ENCODE peak calls at places on chromosomes 3 and 15, in ten cellular contexts. One of them, this sample, is unnamed.

GRCh38 chr3:123751478-123751877 is 132.7 kb downstream of the MYLK start:
- DNase-seq in HS-5: peak; percentile 25
- DNase-seq in fibroblast of lung: no peak
- DNase-seq in NCI-H774: no peak
- DNase-seq in stromal cell of bone marrow: no peak
- DNase-seq in globus pallidus: no peak
- DNase-seq in HL-60: no peak
- DNase-seq in Panc1: no peak
- DNase-seq in stimulated activated CD4-positive, alpha-beta T cell treated with anti-CD3 and anti-CD28 coated beads, TNF-alpha, amount 100 ng/mL, for 1 hour: no peak
- DNase-seq in AG10803: peak; percentile 91
- DNase-seq in this sample: no peak

GRCh38 chr3:32325957-32326356 is 65.7 kb upstream of the CMTM7 start:
- DNase-seq in fibroblast of lung: peak; percentile 25
- DNase-seq in HL-60: no peak
- DNase-seq in globus pallidus: no peak
- DNase-seq in stimulated activated CD4-positive, alpha-beta T cell treated with anti-CD3 and anti-CD28 coated beads, TNF-alpha, amount 100 ng/mL, for 1 hour: no peak
- DNase-seq in AG10803: no peak
- DNase-seq in stromal cell of bone marrow: no peak
- DNase-seq in HS-5: no peak
- DNase-seq in NCI-H774: no peak
- DNase-seq in Panc1: no peak
- DNase-seq in this sample: peak; percentile 54

GRCh38 chr15:64702816-64703631 is 72.4 kb downstream of the RBPMS2 start:
- DNase-seq in Panc1: no peak
- DNase-seq in fibroblast of lung: peak; percentile 90
- DNase-seq in HL-60: peak; percentile 95
- DNase-seq in HS-5: peak; percentile 30
- DNase-seq in globus pallidus: peak; percentile 96
- DNase-seq in AG10803: peak; percentile 88
- DNase-seq in stromal cell of bone marrow: peak; percentile 88
- DNase-seq in NCI-H774: peak; percentile 92
- DNase-seq in stimulated activated CD4-positive, alpha-beta T cell treated with anti-CD3 and anti-CD28 coated beads, TNF-alpha, amount 100 ng/mL, for 1 hour: peak; percentile 88
- DNase-seq in this sample: no peak

GRCh38 chr15:39417766-39418165 is 163.1 kb upstream of the THBS1 start:
- DNase-seq in stimulated activated CD4-positive, alpha-beta T cell treated with anti-CD3 and anti-CD28 coated beads, TNF-alpha, amount 100 ng/mL, for 1 hour: no peak
- DNase-seq in fibroblast of lung: no peak
- DNase-seq in Panc1: no peak
- DNase-seq in HL-60: no peak
- DNase-seq in globus pallidus: no peak
- DNase-seq in HS-5: no peak
- DNase-seq in NCI-H774: no peak
- DNase-seq in AG10803: peak; percentile 43
- DNase-seq in stromal cell of bone marrow: no peak
- DNase-seq in this sample: no peak

GRCh38 chr15:74786659-74787165 is 4.8 kb downstream of the CSK start:
- DNase-seq in stromal cell of bone marrow: no peak
- DNase-seq in fibroblast of lung: no peak
- DNase-seq in AG10803: no peak
- DNase-seq in Panc1: no peak
- DNase-seq in globus pallidus: no peak
- DNase-seq in stimulated activated CD4-positive, alpha-beta T cell treated with anti-CD3 and anti-CD28 coated beads, TNF-alpha, amount 100 ng/mL, for 1 hour: no peak
- DNase-seq in HL-60: no peak
- DNase-seq in HS-5: no peak
- DNase-seq in NCI-H774: no peak
- DNase-seq in this sample: no peak

GRCh38 chr15:71683401-71684274 is 126.7 kb upstream of the NR2E3 start:
- DNase-seq in HL-60: no peak
- DNase-seq in stromal cell of bone marrow: no peak
- DNase-seq in HS-5: peak; percentile 51
- DNase-seq in fibroblast of lung: no peak
- DNase-seq in NCI-H774: no peak
- DNase-seq in stimulated activated CD4-positive, alpha-beta T cell treated with anti-CD3 and anti-CD28 coated beads, TNF-alpha, amount 100 ng/mL, for 1 hour: no peak
- DNase-seq in Panc1: no peak
- DNase-seq in AG10803: peak; percentile 45
- DNase-seq in globus pallidus: no peak
- DNase-seq in this sample: no peak

GRCh38 chr15:83372434-83372873 is 74.7 kb upstream of the SH3GL3 start:
- DNase-seq in HL-60: no peak
- DNase-seq in globus pallidus: no peak
- DNase-seq in stimulated activated CD4-positive, alpha-beta T cell treated with anti-CD3 and anti-CD28 coated beads, TNF-alpha, amount 100 ng/mL, for 1 hour: no peak
- DNase-seq in AG10803: peak; percentile 42
- DNase-seq in fibroblast of lung: no peak
- DNase-seq in NCI-H774: no peak
- DNase-seq in HS-5: peak; percentile 8
- DNase-seq in Panc1: no peak
- DNase-seq in stromal cell of bone marrow: no peak
- DNase-seq in this sample: peak; percentile 37

GRCh38 chr15:81161851-81162250 is 27.8 kb downstream of the CFAP161 start:
- DNase-seq in stromal cell of bone marrow: no peak
- DNase-seq in AG10803: no peak
- DNase-seq in stimulated activated CD4-positive, alpha-beta T cell treated with anti-CD3 and anti-CD28 coated beads, TNF-alpha, amount 100 ng/mL, for 1 hour: no peak
- DNase-seq in Panc1: no peak
- DNase-seq in fibroblast of lung: no peak
- DNase-seq in NCI-H774: no peak
- DNase-seq in globus pallidus: no peak
- DNase-seq in HS-5: no peak
- DNase-seq in HL-60: no peak
- DNase-seq in this sample: no peak

GRCh38 chr3:120661106-120661962 is 20.7 kb downstream of the HGD start:
- DNase-seq in globus pallidus: no peak
- DNase-seq in fibroblast of lung: peak; percentile 12
- DNase-seq in HL-60: no peak
- DNase-seq in stromal cell of bone marrow: no peak
- DNase-seq in AG10803: no peak
- DNase-seq in Panc1: no peak
- DNase-seq in HS-5: no peak
- DNase-seq in NCI-H774: no peak
- DNase-seq in stimulated activated CD4-positive, alpha-beta T cell treated with anti-CD3 and anti-CD28 coated beads, TNF-alpha, amount 100 ng/mL, for 1 hour: no peak
- DNase-seq in this sample: no peak

GRCh38 chr3:100709840-100710235 is 544 bp downstream of the TFG start:
- DNase-seq in stimulated activated CD4-positive, alpha-beta T cell treated with anti-CD3 and anti-CD28 coated beads, TNF-alpha, amount 100 ng/mL, for 1 hour: no peak
- DNase-seq in globus pallidus: peak; percentile 24
- DNase-seq in stromal cell of bone marrow: peak; percentile 14
- DNase-seq in AG10803: peak; percentile 40
- DNase-seq in Panc1: no peak
- DNase-seq in HL-60: peak; percentile 5
- DNase-seq in HS-5: no peak
- DNase-seq in fibroblast of lung: peak; percentile 47
- DNase-seq in NCI-H774: peak; percentile 20
- DNase-seq in this sample: no peak

GRCh38 chr3:43759297-43759782 is 68.6 kb downstream of the ABHD5 start:
- DNase-seq in stimulated activated CD4-positive, alpha-beta T cell treated with anti-CD3 and anti-CD28 coated beads, TNF-alpha, amount 100 ng/mL, for 1 hour: no peak
- DNase-seq in stromal cell of bone marrow: peak; percentile 89
- DNase-seq in HS-5: peak; percentile 98
- DNase-seq in globus pallidus: no peak
- DNase-seq in AG10803: peak; percentile 87
- DNase-seq in Panc1: no peak
- DNase-seq in NCI-H774: no peak
- DNase-seq in HL-60: no peak
- DNase-seq in fibroblast of lung: peak; percentile 54
- DNase-seq in this sample: peak; percentile 94

GRCh38 chr3:120177907-120178306 is 83.7 kb upstream of the GSK3B start:
- DNase-seq in stimulated activated CD4-positive, alpha-beta T cell treated with anti-CD3 and anti-CD28 coated beads, TNF-alpha, amount 100 ng/mL, for 1 hour: no peak
- DNase-seq in HL-60: peak; percentile 57
- DNase-seq in NCI-H774: no peak
- DNase-seq in stromal cell of bone marrow: no peak
- DNase-seq in HS-5: no peak
- DNase-seq in AG10803: peak; percentile 66
- DNase-seq in globus pallidus: no peak
- DNase-seq in fibroblast of lung: peak; percentile 19
- DNase-seq in Panc1: no peak
- DNase-seq in this sample: no peak

GRCh38 chr3:47406762-47407149 is 25.9 kb downstream of the PTPN23 start:
- DNase-seq in fibroblast of lung: no peak
- DNase-seq in NCI-H774: no peak
- DNase-seq in stromal cell of bone marrow: no peak
- DNase-seq in globus pallidus: no peak
- DNase-seq in Panc1: no peak
- DNase-seq in HS-5: no peak
- DNase-seq in AG10803: no peak
- DNase-seq in stimulated activated CD4-positive, alpha-beta T cell treated with anti-CD3 and anti-CD28 coated beads, TNF-alpha, amount 100 ng/mL, for 1 hour: no peak
- DNase-seq in HL-60: no peak
- DNase-seq in this sample: no peak

GRCh38 chr15:59148160-59148810 is 43.3 kb downstream of the CCNB2 start:
- DNase-seq in HL-60: no peak
- DNase-seq in stromal cell of bone marrow: peak; percentile 33
- DNase-seq in fibroblast of lung: peak; percentile 22
- DNase-seq in globus pallidus: no peak
- DNase-seq in NCI-H774: no peak
- DNase-seq in Panc1: no peak
- DNase-seq in HS-5: no peak
- DNase-seq in stimulated activated CD4-positive, alpha-beta T cell treated with anti-CD3 and anti-CD28 coated beads, TNF-alpha, amount 100 ng/mL, for 1 hour: no peak
- DNase-seq in AG10803: peak; percentile 79
- DNase-seq in this sample: no peak

GRCh38 chr3:138114988-138115971 is at the start of gene DZIP1L:
- DNase-seq in stromal cell of bone marrow: peak; percentile 57
- DNase-seq in Panc1: no peak
- DNase-seq in NCI-H774: peak; percentile 7
- DNase-seq in AG10803: peak; percentile 67
- DNase-seq in fibroblast of lung: peak; percentile 64
- DNase-seq in HS-5: peak; percentile 63
- DNase-seq in globus pallidus: peak; percentile 27
- DNase-seq in HL-60: peak; percentile 30
- DNase-seq in stimulated activated CD4-positive, alpha-beta T cell treated with anti-CD3 and anti-CD28 coated beads, TNF-alpha, amount 100 ng/mL, for 1 hour: no peak
- DNase-seq in this sample: peak; percentile 31

GRCh38 chr3:198107840-198108734 is 148.1 kb downstream of the LMLN start:
- DNase-seq in HS-5: no peak
- DNase-seq in NCI-H774: no peak
- DNase-seq in Panc1: no peak
- DNase-seq in AG10803: no peak
- DNase-seq in globus pallidus: no peak
- DNase-seq in fibroblast of lung: peak; percentile 6
- DNase-seq in stromal cell of bone marrow: no peak
- DNase-seq in HL-60: no peak
- DNase-seq in stimulated activated CD4-positive, alpha-beta T cell treated with anti-CD3 and anti-CD28 coated beads, TNF-alpha, amount 100 ng/mL, for 1 hour: no peak
- DNase-seq in this sample: no peak

GRCh38 chr3:150556792-150557191 is 10.2 kb downstream of the EIF2A start:
- DNase-seq in NCI-H774: no peak
- DNase-seq in stimulated activated CD4-positive, alpha-beta T cell treated with anti-CD3 and anti-CD28 coated beads, TNF-alpha, amount 100 ng/mL, for 1 hour: no peak
- DNase-seq in AG10803: no peak
- DNase-seq in fibroblast of lung: no peak
- DNase-seq in stromal cell of bone marrow: no peak
- DNase-seq in HL-60: no peak
- DNase-seq in HS-5: no peak
- DNase-seq in Panc1: no peak
- DNase-seq in globus pallidus: no peak
- DNase-seq in this sample: no peak

GRCh38 chr3:155320934-155321333 is 27.5 kb upstream of the STRIT1 start:
- DNase-seq in Panc1: no peak
- DNase-seq in AG10803: no peak
- DNase-seq in stromal cell of bone marrow: no peak
- DNase-seq in stimulated activated CD4-positive, alpha-beta T cell treated with anti-CD3 and anti-CD28 coated beads, TNF-alpha, amount 100 ng/mL, for 1 hour: no peak
- DNase-seq in HS-5: no peak
- DNase-seq in fibroblast of lung: no peak
- DNase-seq in globus pallidus: no peak
- DNase-seq in NCI-H774: no peak
- DNase-seq in HL-60: no peak
- DNase-seq in this sample: no peak

GRCh38 chr3:138911621-138912020 is 35.3 kb downstream of the FOXL2 start:
- DNase-seq in fibroblast of lung: no peak
- DNase-seq in HL-60: no peak
- DNase-seq in globus pallidus: no peak
- DNase-seq in Panc1: no peak
- DNase-seq in NCI-H774: no peak
- DNase-seq in AG10803: no peak
- DNase-seq in stromal cell of bone marrow: no peak
- DNase-seq in HS-5: no peak
- DNase-seq in stimulated activated CD4-positive, alpha-beta T cell treated with anti-CD3 and anti-CD28 coated beads, TNF-alpha, amount 100 ng/mL, for 1 hour: no peak
- DNase-seq in this sample: no peak

GRCh38 chr15:57356636-57357035 is 19.7 kb upstream of the CGNL1 start:
- DNase-seq in HS-5: peak; percentile 58
- DNase-seq in HL-60: no peak
- DNase-seq in AG10803: peak; percentile 80
- DNase-seq in stimulated activated CD4-positive, alpha-beta T cell treated with anti-CD3 and anti-CD28 coated beads, TNF-alpha, amount 100 ng/mL, for 1 hour: no peak
- DNase-seq in NCI-H774: no peak
- DNase-seq in stromal cell of bone marrow: no peak
- DNase-seq in Panc1: no peak
- DNase-seq in fibroblast of lung: no peak
- DNase-seq in globus pallidus: no peak
- DNase-seq in this sample: peak; percentile 69

GRCh38 chr3:136617123-136617700 is 135.0 kb downstream of the STAG1 start:
- DNase-seq in Panc1: no peak
- DNase-seq in HL-60: no peak
- DNase-seq in NCI-H774: no peak
- DNase-seq in stimulated activated CD4-positive, alpha-beta T cell treated with anti-CD3 and anti-CD28 coated beads, TNF-alpha, amount 100 ng/mL, for 1 hour: no peak
- DNase-seq in HS-5: no peak
- DNase-seq in stromal cell of bone marrow: no peak
- DNase-seq in globus pallidus: no peak
- DNase-seq in AG10803: no peak
- DNase-seq in fibroblast of lung: no peak
- DNase-seq in this sample: no peak

GRCh38 chr3:36932979-36933378 is 11.9 kb downstream of the TRANK1 start:
- DNase-seq in fibroblast of lung: peak; percentile 49
- DNase-seq in globus pallidus: no peak
- DNase-seq in Panc1: no peak
- DNase-seq in AG10803: no peak
- DNase-seq in stimulated activated CD4-positive, alpha-beta T cell treated with anti-CD3 and anti-CD28 coated beads, TNF-alpha, amount 100 ng/mL, for 1 hour: no peak
- DNase-seq in HS-5: no peak
- DNase-seq in stromal cell of bone marrow: no peak
- DNase-seq in NCI-H774: no peak
- DNase-seq in HL-60: no peak
- DNase-seq in this sample: no peak

GRCh38 chr15:27827336-27827735 is 271.8 kb downstream of the OCA2 start:
- DNase-seq in NCI-H774: no peak
- DNase-seq in AG10803: peak; percentile 45
- DNase-seq in HL-60: no peak
- DNase-seq in stromal cell of bone marrow: no peak
- DNase-seq in stimulated activated CD4-positive, alpha-beta T cell treated with anti-CD3 and anti-CD28 coated beads, TNF-alpha, amount 100 ng/mL, for 1 hour: no peak
- DNase-seq in HS-5: no peak
- DNase-seq in fibroblast of lung: peak; percentile 36
- DNase-seq in Panc1: no peak
- DNase-seq in globus pallidus: no peak
- DNase-seq in this sample: no peak

GRCh38 chr3:65901236-65901635 is 137.5 kb downstream of the MAGI1 start:
- DNase-seq in stromal cell of bone marrow: no peak
- DNase-seq in HL-60: no peak
- DNase-seq in AG10803: peak; percentile 46
- DNase-seq in HS-5: no peak
- DNase-seq in NCI-H774: no peak
- DNase-seq in stimulated activated CD4-positive, alpha-beta T cell treated with anti-CD3 and anti-CD28 coated beads, TNF-alpha, amount 100 ng/mL, for 1 hour: no peak
- DNase-seq in globus pallidus: no peak
- DNase-seq in fibroblast of lung: no peak
- DNase-seq in Panc1: no peak
- DNase-seq in this sample: no peak

GRCh38 chr3:32508731-32509130 is 6.1 kb upstream of the CMTM6 start:
- DNase-seq in Panc1: no peak
- DNase-seq in stromal cell of bone marrow: no peak
- DNase-seq in stimulated activated CD4-positive, alpha-beta T cell treated with anti-CD3 and anti-CD28 coated beads, TNF-alpha, amount 100 ng/mL, for 1 hour: no peak
- DNase-seq in HL-60: no peak
- DNase-seq in globus pallidus: no peak
- DNase-seq in HS-5: no peak
- DNase-seq in AG10803: peak; percentile 78
- DNase-seq in fibroblast of lung: peak; percentile 86
- DNase-seq in NCI-H774: no peak
- DNase-seq in this sample: no peak

GRCh38 chr3:153001428-153001827 is 160.6 kb upstream of the RAP2B start:
- DNase-seq in stimulated activated CD4-positive, alpha-beta T cell treated with anti-CD3 and anti-CD28 coated beads, TNF-alpha, amount 100 ng/mL, for 1 hour: no peak
- DNase-seq in NCI-H774: no peak
- DNase-seq in HS-5: no peak
- DNase-seq in HL-60: no peak
- DNase-seq in globus pallidus: no peak
- DNase-seq in Panc1: no peak
- DNase-seq in stromal cell of bone marrow: no peak
- DNase-seq in AG10803: no peak
- DNase-seq in fibroblast of lung: no peak
- DNase-seq in this sample: no peak

GRCh38 chr15:98738689-98739411 is 90.5 kb downstream of the IGF1R start:
- DNase-seq in Panc1: no peak
- DNase-seq in NCI-H774: no peak
- DNase-seq in stimulated activated CD4-positive, alpha-beta T cell treated with anti-CD3 and anti-CD28 coated beads, TNF-alpha, amount 100 ng/mL, for 1 hour: no peak
- DNase-seq in globus pallidus: no peak
- DNase-seq in HS-5: no peak
- DNase-seq in HL-60: peak; percentile 35
- DNase-seq in stromal cell of bone marrow: no peak
- DNase-seq in fibroblast of lung: no peak
- DNase-seq in AG10803: no peak
- DNase-seq in this sample: no peak

GRCh38 chr15:48696627-48697312 is 51.3 kb upstream of the FBN1 start:
- DNase-seq in NCI-H774: no peak
- DNase-seq in Panc1: no peak
- DNase-seq in fibroblast of lung: no peak
- DNase-seq in globus pallidus: no peak
- DNase-seq in AG10803: no peak
- DNase-seq in stimulated activated CD4-positive, alpha-beta T cell treated with anti-CD3 and anti-CD28 coated beads, TNF-alpha, amount 100 ng/mL, for 1 hour: no peak
- DNase-seq in HL-60: no peak
- DNase-seq in stromal cell of bone marrow: no peak
- DNase-seq in HS-5: no peak
- DNase-seq in this sample: no peak